ENCODE peak calls at places on chromosomes 16 and 17, in seven cellular contexts. One of them, this sample, is unnamed.

GRCh38 chr16:30473231-30474061 is 904 bp downstream of the ITGAL start:
- DNase-seq in AG10803: no peak
- DNase-seq in posterior cingulate gyrus: no peak
- DNase-seq in midbrain: no peak
- DNase-seq in kidney: peak; percentile 73
- DNase-seq in C1 segment of cervical spinal cord: no peak
- DNase-seq in hippocampal formation: no peak
- DNase-seq in this sample: no peak

GRCh38 chr17:13306310-13306962 is 288.6 kb upstream of the ELAC2 start:
- DNase-seq in midbrain: peak; percentile 0
- DNase-seq in kidney: no peak
- DNase-seq in AG10803: peak; percentile 79
- DNase-seq in hippocampal formation: no peak
- DNase-seq in C1 segment of cervical spinal cord: no peak
- DNase-seq in posterior cingulate gyrus: no peak
- DNase-seq in this sample: peak; percentile 64

GRCh38 chr16:57023541-57024249 is 34.3 kb downstream of the NLRC5 start:
- DNase-seq in hippocampal formation: no peak
- DNase-seq in posterior cingulate gyrus: peak; percentile 66
- DNase-seq in kidney: no peak
- DNase-seq in C1 segment of cervical spinal cord: no peak
- DNase-seq in AG10803: no peak
- DNase-seq in midbrain: no peak
- DNase-seq in this sample: no peak

GRCh38 chr17:12959441-12959840 is 58.4 kb downstream of the ELAC2 start:
- DNase-seq in AG10803: peak; percentile 52
- DNase-seq in C1 segment of cervical spinal cord: no peak
- DNase-seq in midbrain: no peak
- DNase-seq in kidney: no peak
- DNase-seq in posterior cingulate gyrus: peak; percentile 92
- DNase-seq in hippocampal formation: no peak
- DNase-seq in this sample: no peak

GRCh38 chr17:41593306-41594095 is 6.8 kb upstream of the KRT14 start:
- DNase-seq in posterior cingulate gyrus: no peak
- DNase-seq in C1 segment of cervical spinal cord: no peak
- DNase-seq in AG10803: no peak
- DNase-seq in midbrain: no peak
- DNase-seq in hippocampal formation: no peak
- DNase-seq in kidney: no peak
- DNase-seq in this sample: no peak

GRCh38 chr16:528111-529011 is 849 bp downstream of the CAPN15 start:
- DNase-seq in hippocampal formation: no peak
- DNase-seq in posterior cingulate gyrus: no peak
- DNase-seq in AG10803: peak; percentile 65
- DNase-seq in C1 segment of cervical spinal cord: no peak
- DNase-seq in midbrain: no peak
- DNase-seq in kidney: no peak
- DNase-seq in this sample: no peak

GRCh38 chr17:75629157-75629556 is 4.1 kb upstream of the SMIM5 start:
- DNase-seq in posterior cingulate gyrus: no peak
- DNase-seq in kidney: peak; percentile 59
- DNase-seq in C1 segment of cervical spinal cord: no peak
- DNase-seq in hippocampal formation: no peak
- DNase-seq in AG10803: no peak
- DNase-seq in midbrain: no peak
- DNase-seq in this sample: no peak

GRCh38 chr17:42723636-42724035 is 21.2 kb downstream of the EZH1 start:
- DNase-seq in posterior cingulate gyrus: no peak
- DNase-seq in C1 segment of cervical spinal cord: no peak
- DNase-seq in kidney: no peak
- DNase-seq in midbrain: no peak
- DNase-seq in AG10803: no peak
- DNase-seq in hippocampal formation: no peak
- DNase-seq in this sample: no peak

GRCh38 chr16:52515068-52515671 is 31.8 kb downstream of the TOX3 start:
- DNase-seq in hippocampal formation: no peak
- DNase-seq in AG10803: no peak
- DNase-seq in midbrain: no peak
- DNase-seq in C1 segment of cervical spinal cord: no peak
- DNase-seq in kidney: no peak
- DNase-seq in posterior cingulate gyrus: no peak
- DNase-seq in this sample: no peak

GRCh38 chr17:12282056-12282455 is 261.4 kb downstream of the MAP2K4 start:
- DNase-seq in kidney: no peak
- DNase-seq in C1 segment of cervical spinal cord: no peak
- DNase-seq in posterior cingulate gyrus: no peak
- DNase-seq in AG10803: peak; percentile 36
- DNase-seq in midbrain: no peak
- DNase-seq in hippocampal formation: no peak
- DNase-seq in this sample: no peak

GRCh38 chr17:61481421-61481820 is 29.2 kb downstream of the TBX4 start:
- DNase-seq in hippocampal formation: no peak
- DNase-seq in C1 segment of cervical spinal cord: no peak
- DNase-seq in AG10803: no peak
- DNase-seq in midbrain: no peak
- DNase-seq in posterior cingulate gyrus: no peak
- DNase-seq in kidney: peak; percentile 48
- DNase-seq in this sample: no peak

GRCh38 chr17:29565643-29566472 is 979 bp downstream of the ABHD15 start:
- DNase-seq in midbrain: no peak
- DNase-seq in hippocampal formation: no peak
- DNase-seq in posterior cingulate gyrus: peak; percentile 81
- DNase-seq in kidney: peak; percentile 86
- DNase-seq in C1 segment of cervical spinal cord: no peak
- DNase-seq in AG10803: no peak
- DNase-seq in this sample: peak; percentile 64

GRCh38 chr16:4323845-4324478 is 8.1 kb downstream of the GLIS2 start:
- DNase-seq in midbrain: no peak
- DNase-seq in hippocampal formation: no peak
- DNase-seq in kidney: peak; percentile 93
- DNase-seq in AG10803: peak; percentile 62
- DNase-seq in C1 segment of cervical spinal cord: no peak
- DNase-seq in posterior cingulate gyrus: no peak
- DNase-seq in this sample: peak; percentile 89

GRCh38 chr17:79377230-79377790 is 233.5 kb downstream of the RBFOX3 start:
- DNase-seq in kidney: peak; percentile 51
- DNase-seq in AG10803: no peak
- DNase-seq in posterior cingulate gyrus: no peak
- DNase-seq in C1 segment of cervical spinal cord: no peak
- DNase-seq in hippocampal formation: no peak
- DNase-seq in midbrain: no peak
- DNase-seq in this sample: no peak

This sample was measured in iPS-NIHi11.